ENCODE peak calls at places on chromosomes 1 and 21, in four cellular contexts. R is stimulated activated CD8-positive, alpha-beta memory T cell treated with anti-CD3 and anti-CD28 coated beads, Interleukin-2, amount 100 ng/mL, for 1 hour; L is fibroblast of mammary gland; X is NCI-H82. K is an unnamed sample.

GRCh38 chr1:160096491-160097116 is 1.8 kb downstream of the IGSF8 start:
- DNase-seq in R (no peak), X (no peak), L (peak; percentile 62), K (no peak)

GRCh38 chr1:40820251-40820797 is 36.7 kb downstream of the KCNQ4 start:
- DNase-seq in L (no peak), R (no peak), X (peak; percentile 20), K (no peak)

GRCh38 chr1:18400347-18401102 is 80.2 kb upstream of the KLHDC7A start:
- DNase-seq in L (no peak), R (no peak), X (no peak), K (no peak)

GRCh38 chr1:31376374-31377134 is 3.7 kb upstream of the FABP3 start:
- DNase-seq in R (no peak), L (peak; percentile 99), X (peak; percentile 91), K (no peak)

GRCh38 chr1:109733235-109733634 is 7.6 kb downstream of the GSTM3 start:
- DNase-seq in R (no peak), X (no peak), L (no peak), K (no peak)

GRCh38 chr1:162605225-162605927 is 26.9 kb upstream of the DDR2 start:
- DNase-seq in L (peak; percentile 98), R (no peak), X (no peak), K (no peak)

GRCh38 chr1:38132681-38133080 is 86.1 kb upstream of the POU3F1 start:
- DNase-seq in R (no peak), X (no peak), L (no peak), K (no peak)

GRCh38 chr1:99472893-99473292 is 173.0 kb upstream of the PALMD start:
- DNase-seq in X (no peak), L (peak; percentile 14), R (no peak), K (no peak)

GRCh38 chr1:245704765-245705164 is 550.0 kb downstream of the KIF26B start:
- DNase-seq in X (no peak), L (peak; percentile 71), R (no peak), K (no peak)

GRCh38 chr1:202692959-202693555 is 17.2 kb downstream of the SYT2 start:
- DNase-seq in X (peak; percentile 82), L (peak; percentile 67), R (peak; percentile 35), K (peak; percentile 44)

GRCh38 chr1:186086583-186086982 is 288.5 kb downstream of the TPR start:
- DNase-seq in X (no peak), R (no peak), L (no peak), K (no peak)

GRCh38 chr1:42210421-42211133 is 46.0 kb upstream of the GUCA2A start:
- DNase-seq in R (no peak), L (peak; percentile 74), X (peak; percentile 17), K (no peak)

GRCh38 chr1:18941221-18942141 is 15.0 kb downstream of the IFFO2 start:
- DNase-seq in R (no peak), L (peak; percentile 55), X (peak; percentile 28), K (no peak)

GRCh38 chr1:46747683-46748288 is 28.9 kb upstream of the EFCAB14 start:
- DNase-seq in X (peak; percentile 95), L (peak; percentile 49), R (no peak), K (peak; percentile 25)

GRCh38 chr1:100423832-100424337 is 71.6 kb downstream of the CDC14A start:
- DNase-seq in L (no peak), R (no peak), X (no peak), K (no peak)

GRCh38 chr21:44366586-44367211 is 13.3 kb downstream of the TRPM2 start:
- DNase-seq in L (no peak), R (no peak), X (no peak), K (no peak)

GRCh38 chr1:167237000-167237399 is 16.3 kb downstream of the POU2F1 start:
- DNase-seq in X (no peak), L (no peak), R (no peak), K (no peak)

GRCh38 chr1:118077331-118078055 is 107.5 kb downstream of the SPAG17 start:
- DNase-seq in X (peak; percentile 34), L (peak; percentile 64), R (no peak), K (no peak)

GRCh38 chr1:5973771-5974170 is 18.5 kb downstream of the NPHP4 start:
- DNase-seq in L (no peak), R (no peak), X (no peak), K (no peak)

GRCh38 chr1:14626869-14627607 is 28.6 kb downstream of the KAZN start:
- DNase-seq in L (no peak), X (no peak), R (no peak), K (no peak)

GRCh38 chr1:27539901-27540861 is 50.2 kb upstream of the WASF2 start:
- DNase-seq in L (peak; percentile 78), X (no peak), R (no peak), K (no peak)

GRCh38 chr1:157107702-157108101 is 8.1 kb upstream of the ETV3L start:
- DNase-seq in X (peak; percentile 48), R (no peak), L (no peak), K (peak; percentile 32)

GRCh38 chr1:79252598-79252997 is 246.1 kb upstream of the ADGRL4 start:
- DNase-seq in R (no peak), L (no peak), X (no peak), K (no peak)

GRCh38 chr1:47838562-47839459 is 158.4 kb downstream of the TRABD2B start:
- DNase-seq in X (no peak), L (no peak), R (no peak), K (no peak)

GRCh38 chr1:17717595-17717994 is 37.5 kb upstream of the ACTL8 start:
- DNase-seq in X (no peak), R (no peak), L (no peak), K (no peak)

GRCh38 chr1:36168538-36168937 is 12.6 kb downstream of the MAP7D1 start:
- DNase-seq in L (no peak), X (no peak), R (no peak), K (no peak)

GRCh38 chr21:41226853-41227252 is 58.9 kb downstream of the BACE2 start:
- DNase-seq in L (no peak), X (no peak), R (no peak), K (no peak)

GRCh38 chr1:201094829-201095228 is 17.4 kb downstream of the CACNA1S start:
- DNase-seq in X (no peak), R (no peak), L (no peak), K (no peak)

GRCh38 chr1:7289694-7290093 is 481.4 kb upstream of the VAMP3 start:
- DNase-seq in X (no peak), L (no peak), R (no peak), K (no peak)

GRCh38 chr1:156749429-156750118 is 1.9 kb downstream of the HDGF start:
- DNase-seq in R (no peak), L (no peak), X (no peak), K (peak; percentile 6)

GRCh38 chr1:117571496-117571895 is 34.4 kb upstream of the TENT5C start:
- DNase-seq in L (no peak), X (no peak), R (no peak), K (no peak)

GRCh38 chr1:159917533-159917932 is 7.8 kb downstream of the TAGLN2 start:
- DNase-seq in L (no peak), X (no peak), R (no peak), K (no peak)

GRCh38 chr1:237281481-237281880 is 239.5 kb downstream of the RYR2 start:
- DNase-seq in R (no peak), X (no peak), L (no peak), K (no peak)

GRCh38 chr21:26506951-26507350 is 66.1 kb downstream of the CYYR1 start:
- DNase-seq in X (no peak), L (peak; percentile 45), R (no peak), K (no peak)

GRCh38 chr1:41622859-41623732 is 138.6 kb upstream of the EDN2 start:
- DNase-seq in L (no peak), X (no peak), R (no peak), K (no peak)

GRCh38 chr1:7594002-7594713 is 176.9 kb upstream of the VAMP3 start:
- DNase-seq in R (no peak), L (no peak), X (no peak), K (no peak)

GRCh38 chr1:58841455-58841854 is 57.6 kb upstream of the JUN start:
- DNase-seq in X (peak; percentile 44), L (peak; percentile 19), R (no peak), K (no peak)